ENCODE peak calls at places on chromosomes 6 and 20, in four cellular contexts. W is aorta, Z is tibial nerve, B is adrenal gland. F is an unnamed sample.

GRCh38 chr6:159061146-159061545 is 16.4 kb upstream of the TAGAP start:
- DNase-seq in W (no peak), Z (no peak), B (no peak), F (no peak)

GRCh38 chr6:144939926-144940325 is 654.8 kb downstream of the UTRN start:
- DNase-seq in W (no peak), Z (no peak), B (no peak), F (no peak)

GRCh38 chr6:91926361-91926760 is 1339.5 kb upstream of the MAP3K7 start:
- DNase-seq in W (no peak), Z (no peak), B (no peak), F (no peak)

GRCh38 chr6:1636971-1637871 is 27.5 kb downstream of the FOXC1 start:
- DNase-seq in W (no peak), Z (no peak), B (no peak), F (no peak)

GRCh38 chr6:20366082-20366834 is 35.4 kb upstream of the E2F3 start:
- DNase-seq in W (no peak), Z (no peak), B (no peak), F (no peak)

GRCh38 chr20:44392776-44393607 is 37.5 kb downstream of the HNF4A start:
- DNase-seq in W (no peak), Z (no peak), B (no peak), F (no peak)

GRCh38 chr20:4893709-4894108 is 107.6 kb downstream of the SLC23A2 start:
- DNase-seq in W (no peak), Z (no peak), B (no peak), F (no peak)

GRCh38 chr6:27280064-27280539 is 32.0 kb downstream of the POM121L2 start:
- DNase-seq in W (no peak), Z (no peak), B (no peak), F (no peak)

GRCh38 chr20:36215778-36216177 is 20.5 kb upstream of the AAR2 start:
- DNase-seq in W (no peak), Z (no peak), B (no peak), F (no peak)

GRCh38 chr20:38358500-38358998 is 12.3 kb downstream of the LBP start:
- DNase-seq in W (no peak), Z (no peak), B (peak), F (no peak)

GRCh38 chr6:16676978-16677377 is 84.3 kb downstream of the ATXN1 start:
- DNase-seq in W (no peak), Z (no peak), B (peak), F (no peak)

GRCh38 chr6:11622156-11622555 is 84.6 kb downstream of the TMEM170B start:
- DNase-seq in W (no peak), Z (no peak), B (no peak), F (no peak)

GRCh38 chr6:26328265-26328844 is 36.6 kb upstream of the BTN3A2 start:
- DNase-seq in W (no peak), Z (no peak), B (no peak), F (no peak)

DNA sequence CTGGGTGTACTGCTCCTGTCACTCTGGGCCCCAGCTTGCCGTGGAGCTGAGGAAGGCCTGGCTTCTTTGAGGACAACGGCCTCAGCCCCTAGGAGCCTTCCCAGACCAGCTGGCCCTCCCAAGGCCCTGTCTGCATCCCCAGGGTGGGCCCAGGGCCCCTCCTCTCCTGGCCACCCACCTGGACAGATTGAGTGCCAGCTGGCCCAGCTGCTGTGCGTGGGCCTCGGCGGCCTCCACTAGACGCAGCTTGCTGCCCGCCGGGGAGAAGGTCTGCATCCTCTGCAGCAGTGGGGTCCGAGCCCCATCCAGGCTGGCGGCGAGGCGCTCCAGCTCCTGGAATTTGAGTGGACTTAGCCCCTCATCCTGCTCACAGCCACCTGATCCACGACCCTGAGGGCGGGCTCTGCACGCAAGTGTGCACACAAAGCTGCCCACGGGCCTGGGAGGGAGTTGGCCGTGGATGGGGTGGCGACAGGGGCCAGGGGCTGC is 14.4 kb downstream of the ADRM1 start:
- DNase-seq in W (no peak), Z (no peak), B (no peak), F (no peak)
- H3K27ac ChIP-seq in W (no peak), Z (no peak), B (no peak), F (no peak)

GRCh38 chr20:31709939-31710338 is 12.7 kb downstream of the BCL2L1 start:
- DNase-seq in W (no peak), Z (no peak), B (no peak), F (no peak)
- H3K27ac ChIP-seq in W (no peak), Z (peak), B (no peak), F (peak)

GRCh38 chr6:106411643-106412200 is 51.2 kb downstream of the CRYBG1 start:
- DNase-seq in W (no peak), Z (no peak), B (no peak), F (no peak)
- H3K27ac ChIP-seq in W (no peak), Z (no peak), B (no peak), F (no peak)

DNA sequence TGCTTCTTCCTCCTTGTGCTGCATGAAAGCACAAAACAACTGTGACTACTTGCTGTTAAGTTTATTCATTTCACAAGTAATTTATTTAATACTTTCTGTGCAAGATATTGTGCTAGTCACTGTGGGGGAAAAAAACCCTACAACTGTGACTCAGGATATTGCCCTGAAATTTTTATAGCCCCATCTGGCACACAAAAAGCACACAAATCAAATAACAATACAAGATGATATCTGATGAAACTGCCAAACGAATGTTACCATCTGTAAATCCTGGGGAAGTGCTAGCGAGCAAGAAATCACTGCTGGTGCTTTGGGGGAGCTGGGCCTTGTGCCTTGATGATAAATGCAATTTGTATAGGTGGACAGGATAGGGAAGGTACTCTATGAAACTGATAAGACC is 115.5 kb downstream of the RTN4IP1 start:
- DNase-seq in W (no peak), Z (no peak), B (no peak), F (no peak)
- H3K27ac ChIP-seq in W (no peak), Z (peak), B (no peak), F (no peak)

GRCh38 chr20:37244572-37244957 is 17.0 kb downstream of the GHRH start:
- DNase-seq in W (no peak), Z (no peak), B (no peak), F (no peak)

GRCh38 chr20:37245181-37245580 is 16.4 kb downstream of the GHRH start:
- DNase-seq in W (no peak), Z (no peak), B (no peak), F (no peak)

GRCh38 chr20:37247547-37247946 is 14.1 kb downstream of the GHRH start:
- DNase-seq in W (no peak), Z (no peak), B (no peak), F (no peak)

GRCh38 chr20:37245671-37246237 is 15.9 kb downstream of the GHRH start:
- DNase-seq in W (no peak), Z (no peak), B (no peak), F (no peak)

GRCh38 chr20:37246736-37247135 is 14.9 kb downstream of the GHRH start:
- DNase-seq in W (no peak), Z (no peak), B (no peak), F (no peak)
- H3K27ac ChIP-seq in W (no peak), Z (no peak), B (no peak), F (no peak)

GRCh38 chr20:35134900-35135299 is 12.2 kb downstream of the EDEM2 start:
- DNase-seq in W (no peak), Z (no peak), B (peak), F (no peak)
- H3K27ac ChIP-seq in W (peak), Z (peak), B (peak), F (no peak)

GRCh38 chr20:45890077-45890996 is 671 bp downstream of the NEURL2 start:
- DNase-seq in W (peak), Z (peak), B (peak), F (peak)
- H3K27ac ChIP-seq in W (peak), Z (peak), B (peak), F (peak)

GRCh38 chr20:53899351-53900167 is 170.8 kb downstream of the BCAS1 start:
- DNase-seq in W (no peak), Z (no peak), B (peak), F (no peak)
- H3K27ac ChIP-seq in W (no peak), Z (peak), B (no peak), F (peak)

DNA sequence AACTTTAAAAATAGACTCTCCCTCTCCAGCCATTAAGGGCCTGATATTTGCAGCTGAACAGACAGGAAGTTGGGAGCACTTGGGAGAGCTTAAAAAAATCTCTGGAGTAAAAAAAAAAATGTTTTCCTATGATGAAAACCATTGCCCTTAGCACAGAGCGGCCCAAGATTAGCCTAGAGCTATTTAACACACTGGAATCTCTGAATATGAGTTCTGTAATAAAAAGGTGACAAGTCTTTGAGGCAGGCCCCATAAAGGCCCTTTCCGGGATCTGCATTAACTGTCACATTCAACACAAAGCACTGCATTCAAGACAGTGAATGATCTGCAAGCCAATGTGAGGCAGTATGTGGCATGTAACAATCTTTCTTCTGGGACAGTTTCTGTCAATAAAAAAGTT is 393.7 kb downstream of the ZFAND3 start:
- DNase-seq in W (no peak), Z (no peak), B (no peak), F (no peak)
- H3K27ac ChIP-seq in W (peak), Z (peak), B (no peak), F (peak)

GRCh38 chr20:22768266-22768665 is 183.9 kb upstream of the FOXA2 start:
- DNase-seq in W (no peak), Z (no peak), B (no peak), F (no peak)
- H3K27ac ChIP-seq in W (no peak), Z (no peak), B (no peak), F (no peak)

F was measured in caudate nucleus.